ENCODE peak calls at places on chromosomes 4 and X, in four cellular contexts. B, F, Y and A are unnamed samples. For H3K9me3, the result is how much of the 10 kb centered on the place peaks cover.

GRCh38 chr4:7342581-7343352 is 92.0 kb downstream of the PSAPL1 start:
- DNase-seq in B (no peak), F (no peak), Y (no peak), A (no peak)

GRCh38 chr4:109332926-109333464 is 30.5 kb upstream of the COL25A1 start:
- DNase-seq in B (peak), F (peak), Y (no peak), A (no peak)

GRCh38 chrX:30304866-30305265 is 4.3 kb downstream of the NR0B1 start:
- DNase-seq in B (no peak), F (no peak), Y (no peak), A (no peak)

GRCh38 chrX:40152706-40153334 is 55.1 kb upstream of the BCOR start:
- DNase-seq in B (peak), F (peak), Y (no peak), A (no peak)

GRCh38 chrX:20217279-20217678 is 49.4 kb downstream of the RPS6KA3 start:
- DNase-seq in B (no peak), F (no peak), Y (peak), A (no peak)

GRCh38 chr4:53321151-53321987 is 44.5 kb downstream of the SCFD2 start:
- DNase-seq in B (no peak), F (no peak), Y (peak), A (no peak)

GRCh38 chr4:159171287-159171686 is 68.4 kb downstream of the RAPGEF2 start:
- DNase-seq in B (no peak), F (no peak), Y (peak), A (no peak)

GRCh38 chr4:2390146-2390545 is 28.3 kb downstream of the ZFYVE28 start:
- DNase-seq in B (no peak), F (no peak), Y (no peak), A (no peak)

GRCh38 chrX:148372925-148373324 is 127.5 kb upstream of the AFF2 start:
- DNase-seq in B (no peak), F (no peak), Y (no peak), A (no peak)

GRCh38 chr4:186104114-186104894 is at the start of gene FAM149A:
- DNase-seq in B (peak), F (peak), Y (peak), A (peak)

GRCh38 chrX:132488092-132488749 is 617 bp downstream of the MBNL3 start:
- DNase-seq in B (peak), F (no peak), Y (peak), A (no peak)

GRCh38 chr4:154911097-154911496 is 130.0 kb downstream of the RBM46 start:
- DNase-seq in B (no peak), F (peak), Y (no peak), A (peak)

GRCh38 chrX:36898301-36898700 is 109.9 kb upstream of the FAM47C start:
- DNase-seq in B (no peak), F (no peak), Y (no peak), A (no peak)

GRCh38 chr4:173448103-173448502 is 49.2 kb upstream of the SCRG1 start:
- DNase-seq in B (no peak), F (no peak), Y (peak), A (peak)

GRCh38 chr4:122803788-122804208 is 22.8 kb upstream of the FGF2 start:
- DNase-seq in B (no peak), F (no peak), Y (no peak), A (no peak)

GRCh38 chrX:105114554-105115130 is 105.9 kb downstream of the TEX13A start:
- DNase-seq in B (no peak), F (no peak), Y (no peak), A (no peak)

GRCh38 chr4:41796545-41797210 is 48.2 kb upstream of the PHOX2B start:
- DNase-seq in B (no peak), F (peak), Y (no peak), A (no peak)

GRCh38 chr4:8515316-8516060 is 64.7 kb upstream of the GPR78 start:
- DNase-seq in B (no peak), F (no peak), Y (peak), A (no peak)

GRCh38 chr4:96874657-96875056 is 1034.8 kb downstream of the PDHA2 start:
- DNase-seq in B (no peak), F (no peak), Y (no peak), A (no peak)
- H3K9me3 ChIP-seq in B (under half), F (under half), Y (under half), A (under half)

GRCh38 chr4:153661215-153661822 is 22.8 kb upstream of the TLR2 start:
- DNase-seq in B (no peak), F (no peak), Y (no peak), A (no peak)

GRCh38 chr4:153661915-153662314 is 22.2 kb upstream of the TLR2 start:
- DNase-seq in B (no peak), F (no peak), Y (no peak), A (no peak)

GRCh38 chr4:153668647-153669046 is 15.4 kb upstream of the TLR2 start:
- DNase-seq in B (no peak), F (no peak), Y (peak), A (no peak)

DNA sequence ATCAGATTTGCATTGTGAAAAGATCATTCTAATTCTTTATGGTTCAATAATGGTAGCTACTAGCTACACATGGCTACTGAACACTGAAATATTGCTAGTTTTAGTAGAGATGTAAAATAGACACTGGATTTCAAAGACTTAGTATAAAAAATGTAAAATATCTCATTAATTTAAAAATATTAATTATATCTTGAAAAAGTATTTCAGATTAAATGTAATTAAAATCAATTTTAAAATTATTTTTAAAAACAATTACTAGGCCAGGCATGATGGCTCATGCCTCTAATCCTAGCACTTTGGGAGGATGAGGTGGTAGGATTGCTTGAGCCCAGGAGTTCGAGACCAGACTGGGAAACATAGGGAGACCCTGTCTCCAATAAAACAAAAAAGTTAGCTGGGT is 20.4 kb upstream of the TLR2 start:
- DNase-seq in B (no peak), F (no peak), Y (no peak), A (no peak)
- H3K9me3 ChIP-seq in B (under half), F (under half), Y (under half), A (under half)

GRCh38 chr4:385934-386707 is 48.5 kb downstream of the ZNF141 start:
- DNase-seq in B (no peak), F (no peak), Y (no peak), A (peak)

GRCh38 chr4:386708-387105 is 49.1 kb downstream of the ZNF141 start:
- DNase-seq in B (no peak), F (no peak), Y (no peak), A (peak)

DNA sequence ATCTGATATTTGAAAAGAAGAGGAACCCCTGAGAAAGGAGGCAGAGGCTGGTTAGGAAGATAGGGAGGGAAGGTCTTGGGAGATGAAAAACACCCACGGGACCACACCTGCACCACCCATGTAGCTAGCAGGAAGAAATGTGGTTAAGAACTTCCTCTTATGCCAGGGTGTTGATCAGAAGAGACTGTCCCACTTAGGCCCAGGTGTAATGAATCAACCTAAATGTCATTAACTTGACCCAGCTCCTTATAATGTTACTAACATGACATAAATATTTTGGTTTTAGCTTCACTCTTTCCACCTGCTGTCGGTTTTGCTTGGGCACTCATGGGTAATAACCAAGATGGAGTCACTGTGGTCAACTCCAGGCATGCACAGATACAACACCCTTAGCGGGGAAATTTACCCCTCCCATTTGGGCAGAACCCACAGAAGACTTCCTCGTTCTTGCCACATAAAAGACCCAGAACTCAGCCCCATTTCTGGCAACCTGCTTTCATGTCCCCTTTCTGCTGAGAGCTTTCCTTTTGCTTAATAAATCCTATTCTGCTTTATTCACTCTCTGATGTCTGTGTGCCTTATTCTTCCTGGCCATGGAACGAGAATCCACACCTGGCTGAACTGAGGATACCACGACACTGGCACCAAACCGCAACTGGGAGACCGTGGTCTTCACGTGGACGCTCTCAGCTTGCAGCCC is 46.8 kb downstream of the ZNF141 start:
- DNase-seq in B (no peak), F (no peak), Y (no peak), A (no peak)
- H3K9me3 ChIP-seq in B (half or more), F (under half), Y (under half), A (under half)

GRCh38 chrX:155985208-155985607 is 12.3 kb upstream of the IL9R start:
- DNase-seq in B (peak), F (no peak), Y (no peak), A (no peak)

GRCh38 chrX:155983326-155983725 is 14.2 kb upstream of the IL9R start:
- DNase-seq in B (no peak), F (no peak), Y (no peak), A (no peak)
- H3K9me3 ChIP-seq in B (under half), F (under half), Y (under half), A (under half)